ENCODE peak calls at places on chromosome 7, in five cellular contexts. V is astrocyte, U is mesendoderm, R is PC-3, L is A549. I is an unnamed sample.

GRCh38 chr7:84538268-84538667 is 343.7 kb upstream of the SEMA3A start:
- DNase-seq in R (no peak), V (peak), L (no peak), U (no peak), I (no peak)

GRCh38 chr7:6078548-6078947 is 47.4 kb downstream of the ANKRD61 start:
- DNase-seq in U (no peak), V (no peak), L (no peak), R (no peak), I (no peak)

GRCh38 chr7:29177963-29178612 is 16.5 kb upstream of the CHN2 start:
- DNase-seq in L (no peak), U (no peak), V (peak), R (peak), I (no peak)

GRCh38 chr7:151174246-151175046 is 7.0 kb upstream of the GBX1 start:
- DNase-seq in U (peak), V (peak), R (no peak), L (no peak), I (peak)

GRCh38 chr7:83413425-83413824 is 235.5 kb downstream of the SEMA3E start:
- DNase-seq in V (peak), L (no peak), R (peak), U (peak), I (no peak)

GRCh38 chr7:88401009-88401623 is 94.4 kb upstream of the STEAP4 start:
- DNase-seq in L (peak), R (peak), V (no peak), U (peak), I (no peak)

GRCh38 chr7:90579181-90579688 is 16.9 kb upstream of the CDK14 start:
- DNase-seq in L (no peak), U (peak), R (peak), V (peak), I (no peak)

GRCh38 chr7:73340514-73340913 is 12.6 kb downstream of the FKBP6 start:
- DNase-seq in L (no peak), V (no peak), R (no peak), U (peak), I (peak)

GRCh38 chr7:85587777-85588176 is 400.9 kb upstream of the SEMA3D start:
- DNase-seq in R (peak), L (no peak), U (no peak), V (no peak), I (no peak)

GRCh38 chr7:85931919-85932318 is 711.8 kb upstream of the GRM3 start:
- DNase-seq in L (no peak), R (no peak), V (no peak), U (no peak), I (no peak)

GRCh38 chr7:139901411-139901810 is 72.3 kb downstream of the TBXAS1 start:
- DNase-seq in R (no peak), U (no peak), L (no peak), V (no peak), I (no peak)

GRCh38 chr7:83579740-83580139 is 69.2 kb downstream of the SEMA3E start:
- DNase-seq in R (peak), L (no peak), V (peak), U (no peak), I (no peak)

GRCh38 chr7:117323585-117323876 is 673 bp upstream of the WNT2 start:
- DNase-seq in U (peak), L (no peak), V (peak), R (no peak), I (peak)

GRCh38 chr7:99098824-99099498 is 44.9 kb downstream of the SMURF1 start:
- DNase-seq in U (peak), R (peak), L (peak), V (no peak), I (no peak)

GRCh38 chr7:100389437-100390088 is 16.3 kb downstream of the PILRA start:
- DNase-seq in L (no peak), U (no peak), V (no peak), R (no peak), I (no peak)

GRCh38 chr7:19112290-19113000 is 5.0 kb downstream of the TWIST1 start:
- DNase-seq in R (no peak), U (peak), L (no peak), V (peak), I (peak)

GRCh38 chr7:147432068-147432467 is 1158.5 kb upstream of the C7orf33 start:
- DNase-seq in V (no peak), L (no peak), U (peak), R (peak), I (peak)

GRCh38 chr7:70298780-70299446 is 700.6 kb downstream of the AUTS2 start:
- DNase-seq in R (no peak), L (no peak), V (no peak), U (peak), I (no peak)

GRCh38 chr7:14839307-14839706 is 63.2 kb downstream of the DGKB start:
- DNase-seq in R (no peak), V (no peak), L (no peak), U (no peak), I (no peak)

GRCh38 chr7:80087051-80087767 is 47.4 kb upstream of the GNAI1 start:
- DNase-seq in R (peak), V (peak), L (no peak), U (peak), I (no peak)

GRCh38 chr7:127629268-127629854 is 11.4 kb upstream of the PAX4 start:
- DNase-seq in R (peak), V (no peak), U (peak), L (peak), I (peak)

GRCh38 chr7:49172639-49173038 is 248.3 kb downstream of the CDC14C start:
- DNase-seq in U (no peak), V (no peak), R (no peak), L (no peak), I (no peak)

GRCh38 chr7:17325364-17325763 is 26.9 kb downstream of the AHR start:
- DNase-seq in L (no peak), V (peak), R (peak), U (no peak), I (no peak)

GRCh38 chr7:133854739-133855138 is 272.4 kb upstream of the LRGUK start:
- DNase-seq in L (peak), R (peak), V (peak), U (peak), I (no peak)

GRCh38 chr7:30915751-30916150 is 4.1 kb downstream of the AQP1 start:
- DNase-seq in L (no peak), U (no peak), V (no peak), R (no peak), I (no peak)

GRCh38 chr7:77540402-77540822 is 3.3 kb downstream of the PTPN12 start:
- DNase-seq in V (no peak), R (no peak), U (no peak), L (no peak), I (no peak)

GRCh38 chr7:13742719-13743640 is 246.5 kb downstream of the ETV1 start:
- DNase-seq in R (peak), U (peak), L (no peak), V (peak), I (peak)

GRCh38 chr7:94375713-94376112 is 19.0 kb upstream of the COL1A2 start:
- DNase-seq in R (no peak), L (no peak), U (peak), V (peak), I (no peak)

GRCh38 chr7:3164363-3164762 is 120.7 kb upstream of the CARD11 start:
- DNase-seq in L (no peak), U (peak), V (peak), R (no peak), I (no peak)

GRCh38 chr7:16590424-16590823 is 55.1 kb downstream of the ANKMY2 start:
- DNase-seq in R (no peak), L (no peak), V (no peak), U (no peak), I (no peak)

GRCh38 chr7:68576366-68576765 is 1021.9 kb upstream of the AUTS2 start:
- DNase-seq in L (no peak), R (no peak), U (no peak), V (no peak), I (no peak)

DNA sequence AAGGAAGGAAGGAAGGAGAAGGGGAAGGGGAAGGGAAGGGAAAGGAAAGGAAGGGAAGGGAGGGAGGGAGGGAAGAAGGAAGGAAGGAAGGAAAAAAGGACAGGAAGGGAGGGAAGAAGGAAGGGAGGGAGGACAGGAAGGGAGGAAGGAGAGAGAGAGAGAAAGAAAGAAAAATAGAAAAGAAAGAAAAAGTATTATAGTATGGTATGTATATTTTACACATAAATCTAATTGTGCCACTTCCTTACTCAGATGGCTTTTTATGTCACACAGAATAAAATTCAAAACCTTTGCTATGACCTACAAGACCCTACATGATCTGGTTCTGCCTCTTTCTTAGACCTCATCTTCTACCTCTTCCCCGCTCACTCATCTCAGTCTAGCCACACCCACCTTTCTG is 1016.9 kb upstream of the AUTS2 start:
- DNase-seq in V (no peak), U (no peak), L (no peak), R (no peak), I (no peak)
- H3K4me2 ChIP-seq in V (no peak), U (no peak), L (no peak), R (no peak), I (no peak)

GRCh38 chr7:121214652-121215051 is 114.1 kb upstream of the WNT16 start:
- DNase-seq in L (no peak), U (no peak), V (no peak), R (no peak), I (no peak)

GRCh38 chr7:121211253-121211652 is 117.5 kb upstream of the WNT16 start:
- DNase-seq in R (no peak), U (no peak), L (no peak), V (no peak), I (no peak)

GRCh38 chr7:121212031-121212430 is 116.8 kb upstream of the WNT16 start:
- DNase-seq in L (no peak), V (no peak), R (no peak), U (no peak), I (no peak)
- H3K4me2 ChIP-seq in L (no peak), V (no peak), R (no peak), U (no peak), I (no peak)

GRCh38 chr7:106278695-106279094 is 6.1 kb downstream of the NAMPT start:
- DNase-seq in L (no peak), R (peak), V (peak), U (no peak), I (no peak)

GRCh38 chr7:106281127-106281526 is 3.7 kb downstream of the NAMPT start:
- DNase-seq in V (no peak), R (no peak), L (no peak), U (no peak), I (no peak)

GRCh38 chr7:106277976-106278375 is 6.8 kb downstream of the NAMPT start:
- DNase-seq in U (no peak), R (no peak), V (peak), L (no peak), I (no peak)

GRCh38 chr7:106281919-106282318 is 2.9 kb downstream of the NAMPT start:
- DNase-seq in U (no peak), L (no peak), R (no peak), V (no peak), I (no peak)

DNA sequence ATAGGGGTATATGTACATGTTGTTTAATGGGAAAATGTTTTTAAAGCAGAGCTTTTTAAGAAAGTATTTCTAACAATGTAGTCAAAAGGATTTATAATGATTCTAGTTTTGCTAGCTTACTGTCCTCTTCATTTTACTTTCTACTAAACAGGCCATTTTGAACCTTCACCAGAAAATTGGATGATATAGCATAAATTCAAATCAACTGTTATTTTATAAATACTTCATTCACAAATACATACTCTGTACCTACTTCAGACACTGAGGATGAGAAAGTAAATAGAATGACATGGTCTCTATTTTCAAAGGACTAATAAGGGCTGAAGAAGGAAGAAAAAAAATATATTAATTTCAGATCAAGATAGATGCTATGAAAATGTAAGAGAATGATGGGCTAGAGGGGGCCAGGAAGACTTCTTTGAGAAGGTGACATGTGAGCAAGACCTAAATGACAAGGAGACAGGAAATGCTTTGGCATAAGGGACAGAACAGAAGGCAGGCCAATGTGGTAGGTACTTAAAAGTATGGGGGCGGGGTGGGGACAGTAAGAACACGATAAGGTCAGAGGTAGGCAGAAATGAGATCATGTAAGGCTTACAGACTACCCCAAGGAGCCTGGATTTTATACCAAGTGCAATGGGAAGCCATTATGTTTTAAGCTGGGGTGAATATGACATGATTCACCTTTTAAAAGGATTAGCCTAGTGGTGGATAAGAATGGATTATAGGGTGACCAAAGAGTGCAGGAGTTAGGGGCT is 5.2 kb downstream of the NAMPT start:
- DNase-seq in R (no peak), L (no peak), U (peak), V (no peak), I (no peak)
- H3K4me2 ChIP-seq in R (peak), L (peak), U (no peak), V (no peak), I (no peak)

GRCh38 chr7:157565201-157565626 is 228.4 kb downstream of the DNAJB6 start:
- DNase-seq in L (no peak), R (peak), V (peak), U (no peak), I (no peak)
- H3K4me2 ChIP-seq in L (no peak), R (peak), V (peak), U (no peak), I (no peak)

GRCh38 chr7:24038993-24039392 is 245.0 kb upstream of the NPY start:
- DNase-seq in V (no peak), L (no peak), R (no peak), U (no peak), I (no peak)

GRCh38 chr7:24034251-24034650 is 249.7 kb upstream of the NPY start:
- DNase-seq in V (no peak), R (no peak), L (no peak), U (no peak), I (no peak)

GRCh38 chr7:24039991-24040390 is 244.0 kb upstream of the NPY start:
- DNase-seq in V (no peak), L (no peak), R (peak), U (no peak), I (no peak)

DNA sequence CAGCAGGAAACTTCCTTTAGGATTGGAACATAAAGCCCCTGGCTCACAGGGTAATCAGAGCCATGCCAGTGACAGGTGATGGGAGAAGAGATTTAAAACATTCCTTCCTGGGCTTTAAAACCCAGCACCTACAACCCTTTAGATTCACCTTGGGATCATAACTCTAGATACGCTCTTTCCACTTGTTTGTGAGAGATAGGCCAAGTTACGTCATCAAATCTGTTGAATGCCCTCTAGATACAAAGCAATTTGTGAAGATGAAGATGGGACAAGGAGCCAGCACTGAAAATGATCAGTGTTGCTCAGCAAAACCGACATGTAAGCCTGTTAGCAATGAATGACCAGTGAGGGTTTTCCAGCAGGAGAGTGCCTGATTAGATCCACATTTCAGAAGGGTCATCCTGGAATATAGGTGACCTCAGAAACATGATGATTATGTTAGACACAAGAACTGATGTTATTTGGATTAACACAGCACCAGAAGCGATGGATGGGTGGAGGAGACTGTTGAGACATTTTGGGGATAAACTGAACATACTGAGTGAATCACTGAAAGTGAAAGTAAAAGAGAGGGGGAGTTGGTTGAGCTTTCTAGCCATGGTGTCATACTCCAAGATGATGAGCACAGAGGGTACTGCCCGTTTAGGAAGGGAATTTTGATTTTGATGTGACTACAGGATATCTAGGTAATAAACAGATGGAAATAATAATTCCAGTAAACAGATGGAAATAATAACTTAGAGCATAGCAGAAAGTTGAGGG is 248.2 kb upstream of the NPY start:
- DNase-seq in U (no peak), L (no peak), V (no peak), R (no peak), I (no peak)
- H3K4me2 ChIP-seq in U (no peak), L (no peak), V (no peak), R (peak), I (no peak)

GRCh38 chr7:67758551-67758950 is 761.9 kb downstream of the TYW1 start:
- DNase-seq in R (no peak), U (no peak), V (no peak), L (no peak), I (no peak)
- H3K4me2 ChIP-seq in R (no peak), U (no peak), V (no peak), L (no peak), I (no peak)

GRCh38 chr7:155380221-155380861 is 77.6 kb upstream of the EN2 start:
- DNase-seq in L (peak), V (peak), R (peak), U (peak), I (peak)
- H3K4me2 ChIP-seq in L (peak), V (no peak), R (peak), U (no peak), I (no peak)

DNA sequence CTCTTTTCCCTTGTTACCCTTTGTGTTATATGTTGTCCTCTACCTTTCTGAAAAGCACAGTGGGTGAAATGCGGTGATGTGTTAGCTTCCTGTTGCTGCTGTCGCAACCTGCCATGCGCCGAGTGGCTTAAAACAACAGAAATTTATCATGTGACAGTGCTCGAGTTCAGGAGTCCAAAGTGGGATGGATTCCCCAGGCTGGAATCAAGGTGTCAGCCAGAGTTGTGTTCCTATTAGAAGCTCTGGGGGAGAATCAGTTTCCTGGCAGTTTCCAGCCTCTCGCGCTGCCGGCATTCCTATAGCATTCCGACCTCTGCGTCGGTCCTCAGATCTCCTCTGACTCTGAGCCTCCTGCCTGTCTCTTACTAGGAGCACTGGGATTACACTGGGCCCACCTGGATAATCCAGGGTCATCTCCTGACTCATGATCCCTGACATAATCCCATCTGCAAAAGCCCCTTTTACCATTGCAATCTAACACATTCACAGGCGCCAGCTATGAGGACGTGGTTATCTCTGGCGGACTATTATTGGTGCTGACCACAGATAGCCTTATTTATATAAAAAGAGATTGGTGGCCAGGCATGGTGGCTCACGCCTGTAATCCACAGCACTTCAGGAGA is 207.5 kb downstream of the CUX1 start:
- DNase-seq in V (no peak), R (no peak), L (no peak), U (peak), I (peak)
- H3K4me2 ChIP-seq in V (no peak), R (no peak), L (peak), U (no peak), I (no peak)

GRCh38 chr7:112359086-112359485 is 91.2 kb upstream of the IFRD1 start:
- DNase-seq in L (no peak), R (no peak), U (no peak), V (no peak), I (no peak)
- H3K4me2 ChIP-seq in L (no peak), R (no peak), U (no peak), V (no peak), I (no peak)

GRCh38 chr7:47582748-47583740 is 1.1 kb upstream of the TNS3 start:
- DNase-seq in L (no peak), R (no peak), U (no peak), V (peak), I (no peak)
- H3K4me2 ChIP-seq in L (peak), R (peak), U (no peak), V (peak), I (peak)